ENCODE peak calls at places on chromosomes 1 and 21, in four cellular contexts. Q is K562, Z is H1, K is GM12878. V is an unnamed sample.

GRCh38 chr1:60835649-60836048 is 246.7 kb upstream of the NFIA start:
- DNase-seq in Q (no peak), Z (no peak), K (no peak), V (no peak)

GRCh38 chr1:68010094-68010493 is 40.3 kb downstream of the DIRAS3 start:
- DNase-seq in Q (no peak), Z (no peak), K (no peak), V (no peak)

GRCh38 chr1:205693421-205693991 is 13.2 kb upstream of the SLC45A3 start:
- DNase-seq in Q (no peak), Z (no peak), K (no peak), V (no peak)

GRCh38 chr21:45918011-45918410 is 63.6 kb upstream of the COL6A1 start:
- DNase-seq in Q (no peak), Z (no peak), K (no peak), V (no peak)

GRCh38 chr1:89489037-89489729 is 35.4 kb upstream of the LRRC8B start:
- DNase-seq in Q (no peak), Z (no peak), K (no peak), V (no peak)

GRCh38 chr1:8464987-8465386 is 147.1 kb downstream of the SLC45A1 start:
- DNase-seq in Q (no peak), Z (no peak), K (no peak), V (no peak)

GRCh38 chr1:22711591-22712501 is 1.2 kb downstream of the EPHB2 start:
- DNase-seq in Q (no peak), Z (no peak), K (no peak), V (no peak)

GRCh38 chr21:43657355-43658093 is 1.8 kb downstream of the HSF2BP start:
- DNase-seq in Q (no peak), Z (no peak), K (no peak), V (no peak)

GRCh38 chr1:163275222-163275621 is 46.5 kb upstream of the NUF2 start:
- DNase-seq in Q (peak), Z (no peak), K (no peak), V (peak)

GRCh38 chr1:222995230-222995580 is 147.8 kb downstream of the TLR5 start:
- DNase-seq in Q (no peak), Z (no peak), K (no peak), V (no peak)

GRCh38 chr1:41360074-41361027 is 883 bp upstream of the FOXO6 start:
- DNase-seq in Q (no peak), Z (no peak), K (no peak), V (no peak)

GRCh38 chr1:2314803-2315710 is 76.3 kb downstream of the MORN1 start:
- DNase-seq in Q (peak), Z (no peak), K (no peak), V (peak)

GRCh38 chr1:116182019-116182714 is 71.0 kb downstream of the MAB21L3 start:
- DNase-seq in Q (no peak), Z (no peak), K (no peak), V (no peak)

GRCh38 chr21:45934071-45934470 is 47.5 kb upstream of the COL6A1 start:
- DNase-seq in Q (no peak), Z (no peak), K (no peak), V (no peak)

GRCh38 chr1:102852583-102852982 is 255.7 kb downstream of the COL11A1 start:
- DNase-seq in Q (no peak), Z (no peak), K (no peak), V (no peak)

GRCh38 chr1:168506204-168506819 is 37.5 kb downstream of the XCL2 start:
- DNase-seq in Q (no peak), Z (no peak), K (no peak), V (no peak)

GRCh38 chr1:16181887-16182719 is 26.2 kb upstream of the EPHA2 start:
- DNase-seq in Q (no peak), Z (peak), K (no peak), V (peak)

GRCh38 chr1:162654915-162655620 is 22.8 kb downstream of the DDR2 start:
- DNase-seq in Q (no peak), Z (no peak), K (no peak), V (no peak)

GRCh38 chr1:223827193-223827663 is 18.5 kb downstream of the TP53BP2 start:
- DNase-seq in Q (no peak), Z (no peak), K (no peak), V (no peak)

GRCh38 chr1:151006331-151007052 is at the start of gene MINDY1:
- DNase-seq in Q (peak), Z (peak), K (peak), V (peak)

GRCh38 chr1:200207711-200208126 is 180.2 kb downstream of the NR5A2 start:
- DNase-seq in Q (no peak), Z (no peak), K (peak), V (no peak)

GRCh38 chr1:165914136-165914798 is 86.9 kb downstream of the UCK2 start:
- DNase-seq in Q (peak), Z (no peak), K (peak), V (peak)

GRCh38 chr1:91555821-91556531 is 55.3 kb downstream of the CDC7 start:
- DNase-seq in Q (peak), Z (no peak), K (no peak), V (no peak)

GRCh38 chr1:93705897-93706500 is 24.4 kb upstream of the BCAR3 start:
- DNase-seq in Q (no peak), Z (no peak), K (no peak), V (no peak)

GRCh38 chr1:27577504-27578188 is 26.3 kb downstream of the AHDC1 start:
- DNase-seq in Q (no peak), Z (no peak), K (no peak), V (no peak)

GRCh38 chr1:24915819-24916602 is 14.1 kb downstream of the RUNX3 start:
- DNase-seq in Q (no peak), Z (no peak), K (no peak), V (peak)
- TF ChIP-seq CBX5 in Q (no peak), Z (no peak), K (no peak), V (peak)

DNA sequence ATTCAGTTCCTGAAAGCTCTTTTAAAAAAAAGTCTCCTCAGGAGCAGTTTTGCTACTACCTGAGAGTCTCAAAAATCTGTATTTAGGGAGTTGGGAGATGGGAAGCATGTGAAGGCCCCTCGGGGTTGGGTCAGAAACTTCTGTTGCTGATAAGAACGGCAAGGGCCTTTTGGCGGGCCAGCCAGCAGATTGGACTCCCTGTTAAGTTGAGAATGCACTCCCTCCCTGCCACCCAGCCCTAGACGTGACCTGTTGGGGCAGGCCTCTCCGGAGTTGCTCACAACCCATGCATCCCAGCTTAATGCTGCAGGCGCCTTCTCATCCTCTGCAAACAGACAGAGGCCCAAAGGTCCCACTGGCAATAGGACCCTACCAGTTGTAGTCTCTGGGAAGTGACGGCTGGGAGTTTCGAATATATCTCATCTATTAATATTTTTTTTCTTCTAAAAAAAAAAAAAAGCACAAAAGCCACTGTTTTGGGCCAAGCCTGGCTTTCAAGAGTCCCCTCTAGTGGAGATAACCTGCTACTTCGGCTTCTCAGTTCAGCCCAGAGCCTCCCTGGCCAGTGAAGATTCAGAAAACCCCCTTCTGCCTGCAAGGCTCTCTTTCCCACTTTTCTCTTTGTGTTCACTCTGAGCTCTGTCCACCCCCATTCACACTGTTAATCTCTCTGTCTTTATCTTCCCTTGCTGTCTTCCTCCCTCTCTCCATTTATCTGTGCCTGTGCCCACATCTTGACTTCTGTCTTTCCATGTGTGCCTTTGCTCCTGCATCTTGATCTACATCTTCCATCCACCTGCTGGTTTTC is 5.3 kb downstream of the PLXNA2 start:
- DNase-seq in Q (peak), Z (no peak), K (no peak), V (no peak)
- TF ChIP-seq CBX5 in Q (no peak), Z (no peak), K (no peak), V (no peak)

GRCh38 chr1:73868824-73869223 is 329.2 kb downstream of the LRRIQ3 start:
- DNase-seq in Q (no peak), Z (no peak), K (no peak), V (no peak)
- TF ChIP-seq CBX5 in Q (no peak), Z (no peak), K (no peak), V (no peak)

GRCh38 chr1:181002582-181003172 is 20.0 kb downstream of the STX6 start:
- DNase-seq in Q (no peak), Z (no peak), K (no peak), V (peak)
- TF ChIP-seq CBX5 in Q (no peak), Z (no peak), K (no peak), V (peak)

DNA sequence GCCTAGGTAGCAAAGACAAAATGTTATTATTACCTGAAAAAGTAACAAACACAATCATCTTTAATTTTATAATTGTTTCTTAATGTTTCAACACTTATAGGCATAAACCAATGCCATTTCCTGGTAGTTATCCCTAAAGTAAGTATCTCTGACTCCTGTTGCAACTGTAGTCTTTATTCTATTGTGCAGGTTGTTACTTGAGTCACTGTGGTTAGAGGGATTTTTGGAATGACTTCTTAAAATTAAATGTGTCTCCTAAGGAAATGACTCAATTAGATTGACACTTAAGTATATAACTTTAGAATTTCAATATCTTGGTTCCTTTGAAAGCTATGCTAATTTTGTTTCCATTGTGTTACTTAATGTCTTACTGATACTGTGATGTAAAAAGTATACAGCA is 143.9 kb downstream of the PHTF1 start:
- DNase-seq in Q (no peak), Z (no peak), K (no peak), V (no peak)
- TF ChIP-seq CBX5 in Q (no peak), Z (no peak), K (no peak), V (no peak)

V was measured in HepG2.